ENCODE peak calls at places on chromosomes 2 and 18, in ten cellular contexts. J, Q, N, D, P, V, O, X, E and R are unnamed samples.

GRCh38 chr2:69221960-69222751 is 164.9 kb downstream of the GFPT1 start:
- DNase-seq in J (no peak), Q (no peak), N (peak), D (no peak), P (no peak), V (no peak), O (peak), X (no peak), E (no peak), R (no peak)

GRCh38 chr2:188244383-188244782 is 47.3 kb upstream of the GULP1 start:
- DNase-seq in J (no peak), Q (no peak), N (no peak), D (no peak), P (no peak), V (no peak), O (no peak), X (no peak), E (no peak), R (no peak)

GRCh38 chr2:8653485-8653884 is 28.4 kb upstream of the ID2 start:
- DNase-seq in J (no peak), Q (no peak), N (no peak), D (no peak), P (no peak), V (no peak), O (no peak), X (no peak), E (no peak), R (peak)

GRCh38 chr2:29014811-29015414 is 33.8 kb downstream of the TOGARAM2 start:
- DNase-seq in J (peak), Q (peak), N (peak), D (peak), P (no peak), V (peak), O (peak), X (no peak), E (no peak), R (no peak)

GRCh38 chr2:230640540-230641011 is 72.1 kb upstream of the CAB39 start:
- DNase-seq in J (peak), Q (no peak), N (peak), D (no peak), P (peak), V (no peak), O (peak), X (no peak), E (no peak), R (no peak)

GRCh38 chr2:100017633-100018032 is 124.8 kb downstream of the AFF3 start:
- DNase-seq in J (no peak), Q (no peak), N (no peak), D (no peak), P (no peak), V (no peak), O (peak), X (peak), E (no peak), R (peak)

GRCh38 chr18:38312532-38312931 is 746.9 kb upstream of the CELF4 start:
- DNase-seq in J (no peak), Q (no peak), N (no peak), D (no peak), P (no peak), V (no peak), O (no peak), X (no peak), E (no peak), R (no peak)

GRCh38 chr2:239583171-239583878 is 182.5 kb upstream of the HDAC4 start:
- DNase-seq in J (no peak), Q (no peak), N (no peak), D (no peak), P (no peak), V (no peak), O (no peak), X (no peak), E (no peak), R (no peak)

GRCh38 chr2:227183657-227184367 is 19.4 kb downstream of the COL4A3 start:
- DNase-seq in J (no peak), Q (no peak), N (peak), D (no peak), P (peak), V (no peak), O (no peak), X (no peak), E (no peak), R (no peak)

GRCh38 chr2:4272261-4272858 is 569.0 kb downstream of the DCDC2C start:
- DNase-seq in J (no peak), Q (no peak), N (no peak), D (no peak), P (no peak), V (no peak), O (no peak), X (no peak), E (no peak), R (peak)

GRCh38 chr18:76410660-76411417 is 84.2 kb downstream of the ZNF516 start:
- DNase-seq in J (no peak), Q (no peak), N (no peak), D (no peak), P (no peak), V (no peak), O (no peak), X (no peak), E (no peak), R (no peak)

GRCh38 chr2:221444106-221444505 is 128.0 kb downstream of the EPHA4 start:
- DNase-seq in J (no peak), Q (no peak), N (peak), D (no peak), P (no peak), V (no peak), O (peak), X (peak), E (no peak), R (no peak)

GRCh38 chr2:226159875-226160479 is 639.6 kb downstream of the IRS1 start:
- DNase-seq in J (no peak), Q (no peak), N (no peak), D (no peak), P (no peak), V (no peak), O (peak), X (no peak), E (no peak), R (no peak)

GRCh38 chr18:21289843-21290242 is 47.8 kb downstream of the GREB1L start:
- DNase-seq in J (no peak), Q (no peak), N (no peak), D (no peak), P (no peak), V (no peak), O (no peak), X (no peak), E (no peak), R (no peak)

GRCh38 chr2:240356700-240357640 is 78.5 kb upstream of the GPC1 start:
- DNase-seq in J (no peak), Q (no peak), N (no peak), D (no peak), P (no peak), V (no peak), O (no peak), X (no peak), E (no peak), R (no peak)

GRCh38 chr18:79258447-79258846 is 137.3 kb upstream of the NFATC1 start:
- DNase-seq in J (no peak), Q (no peak), N (no peak), D (no peak), P (no peak), V (no peak), O (no peak), X (no peak), E (no peak), R (peak)